ENCODE peak calls at places on chromosomes 2 and 18, in four cellular contexts. One of them, this sample, is unnamed.

GRCh38 chr2:10839813-10840212 is 27.2 kb upstream of the PDIA6 start:
- DNase-seq in HepG2: no peak
- DNase-seq in K562: peak
- DNase-seq in A549: no peak
- DNase-seq in this sample: no peak

GRCh38 chr2:55416826-55417568 is 2.7 kb downstream of the CCDC88A start:
- DNase-seq in K562: no peak
- DNase-seq in A549: no peak
- DNase-seq in HepG2: no peak
- DNase-seq in this sample: no peak

GRCh38 chr2:113218283-113219091 is 44.7 kb downstream of the PSD4 start:
- DNase-seq in K562: no peak
- DNase-seq in A549: peak
- DNase-seq in HepG2: peak
- DNase-seq in this sample: no peak

GRCh38 chr2:129803067-129803466 is 176.4 kb upstream of the RAB6C start:
- DNase-seq in A549: no peak
- DNase-seq in K562: no peak
- DNase-seq in HepG2: no peak
- DNase-seq in this sample: no peak

GRCh38 chr18:63297678-63298392 is 21.7 kb downstream of the BCL2 start:
- DNase-seq in HepG2: no peak
- DNase-seq in A549: no peak
- DNase-seq in K562: no peak
- DNase-seq in this sample: no peak

GRCh38 chr2:9187620-9188214 is 18.9 kb upstream of the ASAP2 start:
- DNase-seq in A549: no peak
- DNase-seq in K562: no peak
- DNase-seq in HepG2: no peak
- DNase-seq in this sample: peak

GRCh38 chr2:95552911-95553310 is 38.9 kb upstream of the TRIM43 start:
- DNase-seq in A549: no peak
- DNase-seq in HepG2: no peak
- DNase-seq in K562: peak
- DNase-seq in this sample: no peak

GRCh38 chr18:22165603-22166069 is 3.8 kb upstream of the GATA6 start:
- DNase-seq in HepG2: no peak
- DNase-seq in K562: no peak
- DNase-seq in A549: no peak
- DNase-seq in this sample: no peak

GRCh38 chr2:74514368-74515270 is at the start of gene TLX2:
- DNase-seq in K562: no peak
- DNase-seq in HepG2: no peak
- DNase-seq in A549: peak
- DNase-seq in this sample: no peak

GRCh38 chr2:151102196-151102692 is 159.4 kb downstream of the RBM43 start:
- DNase-seq in HepG2: no peak
- DNase-seq in A549: no peak
- DNase-seq in K562: no peak
- DNase-seq in this sample: no peak

GRCh38 chr2:29459445-29460179 is 344.4 kb downstream of the CLIP4 start:
- DNase-seq in K562: no peak
- DNase-seq in HepG2: no peak
- DNase-seq in A549: no peak
- DNase-seq in this sample: no peak

GRCh38 chr2:175500255-175500654 is 318.7 kb upstream of the ATP5MC3 start:
- DNase-seq in K562: no peak
- DNase-seq in A549: no peak
- DNase-seq in HepG2: no peak
- DNase-seq in this sample: no peak

GRCh38 chr18:60146220-60146960 is 226.2 kb downstream of the MC4R start:
- DNase-seq in K562: peak
- DNase-seq in HepG2: no peak
- DNase-seq in A549: no peak
- DNase-seq in this sample: no peak

GRCh38 chr2:119231975-119232665 is 8.5 kb downstream of the STEAP3 start:
- DNase-seq in K562: no peak
- DNase-seq in HepG2: no peak
- DNase-seq in A549: no peak
- DNase-seq in this sample: no peak

GRCh38 chr2:8456149-8457091 is 225.4 kb upstream of the ID2 start:
- DNase-seq in K562: no peak
- DNase-seq in HepG2: no peak
- DNase-seq in A549: no peak
- DNase-seq in this sample: no peak

GRCh38 chr18:50696436-50696835 is 123.4 kb downstream of the MRO start:
- DNase-seq in K562: no peak
- DNase-seq in HepG2: no peak
- DNase-seq in A549: no peak
- DNase-seq in this sample: no peak

GRCh38 chr2:45692566-45692965 is 41.1 kb downstream of the PRKCE start:
- DNase-seq in HepG2: no peak
- DNase-seq in K562: no peak
- DNase-seq in A549: no peak
- DNase-seq in this sample: no peak

GRCh38 chr18:32542221-32542798 is 71.6 kb upstream of the GAREM1 start:
- DNase-seq in K562: no peak
- DNase-seq in HepG2: no peak
- DNase-seq in A549: no peak
- DNase-seq in this sample: no peak

GRCh38 chr2:190318931-190319556 is 582 bp downstream of the HIBCH start:
- DNase-seq in HepG2: no peak
- DNase-seq in K562: peak
- DNase-seq in A549: no peak
- DNase-seq in this sample: no peak

GRCh38 chr2:31962757-31963361 is 47.9 kb downstream of the MEMO1 start:
- DNase-seq in HepG2: no peak
- DNase-seq in A549: no peak
- DNase-seq in K562: no peak
- DNase-seq in this sample: no peak

GRCh38 chr2:95165030-95165370 is 609 bp upstream of the ZNF2 start:
- DNase-seq in HepG2: no peak
- DNase-seq in K562: no peak
- DNase-seq in A549: no peak
- DNase-seq in this sample: no peak

GRCh38 chr2:48250943-48251342 is 279.0 kb upstream of the STON1 start:
- DNase-seq in HepG2: peak
- DNase-seq in K562: no peak
- DNase-seq in A549: no peak
- DNase-seq in this sample: no peak
- TF ChIP-seq CHD4 in HepG2: peak
- TF ChIP-seq CHD4 in K562: no peak
- TF ChIP-seq CHD4 in A549: no peak
- TF ChIP-seq CHD4 in this sample: no peak

GRCh38 chr2:120622886-120623753 is 112.5 kb upstream of the GLI2 start:
- DNase-seq in K562: no peak
- DNase-seq in A549: no peak
- DNase-seq in HepG2: no peak
- DNase-seq in this sample: no peak

GRCh38 chr2:120619579-120619978 is 116.1 kb upstream of the GLI2 start:
- DNase-seq in A549: no peak
- DNase-seq in HepG2: peak
- DNase-seq in K562: no peak
- DNase-seq in this sample: no peak

GRCh38 chr2:120617055-120617454 is 118.6 kb upstream of the GLI2 start:
- DNase-seq in A549: no peak
- DNase-seq in K562: no peak
- DNase-seq in HepG2: no peak
- DNase-seq in this sample: no peak

GRCh38 chr2:120622159-120622869 is 113.4 kb upstream of the GLI2 start:
- DNase-seq in A549: no peak
- DNase-seq in HepG2: no peak
- DNase-seq in K562: no peak
- DNase-seq in this sample: no peak

GRCh38 chr2:120620025-120620793 is 115.5 kb upstream of the GLI2 start:
- DNase-seq in K562: no peak
- DNase-seq in HepG2: no peak
- DNase-seq in A549: peak
- DNase-seq in this sample: no peak
- TF ChIP-seq ESRRA in K562: no peak
- TF ChIP-seq ESRRA in HepG2: no peak
- TF ChIP-seq ESRRA in A549: no peak
- TF ChIP-seq ESRRA in this sample: no peak

GRCh38 chr2:241726459-241726858 is 8.0 kb upstream of the D2HGDH start:
- DNase-seq in A549: no peak
- DNase-seq in HepG2: no peak
- DNase-seq in K562: no peak
- DNase-seq in this sample: no peak
- TF ChIP-seq CHD4 in A549: no peak
- TF ChIP-seq CHD4 in HepG2: no peak
- TF ChIP-seq CHD4 in K562: no peak
- TF ChIP-seq CHD4 in this sample: no peak

GRCh38 chr2:107448160-107448559 is 378.5 kb upstream of the RGPD4 start:
- DNase-seq in K562: no peak
- DNase-seq in HepG2: no peak
- DNase-seq in A549: no peak
- DNase-seq in this sample: no peak
- TF ChIP-seq ESRRA in K562: no peak
- TF ChIP-seq ESRRA in HepG2: no peak
- TF ChIP-seq ESRRA in A549: no peak
- TF ChIP-seq ESRRA in this sample: no peak

GRCh38 chr18:77635441-77635840 is 385.8 kb downstream of the GALR1 start:
- DNase-seq in HepG2: no peak
- DNase-seq in A549: no peak
- DNase-seq in K562: no peak
- DNase-seq in this sample: no peak
- TF ChIP-seq CHD4 in HepG2: no peak
- TF ChIP-seq CHD4 in A549: no peak
- TF ChIP-seq CHD4 in K562: no peak
- TF ChIP-seq CHD4 in this sample: no peak

GRCh38 chr2:102194609-102195268 is 7.9 kb downstream of the IL1RL2 start:
- DNase-seq in A549: no peak
- DNase-seq in K562: no peak
- DNase-seq in HepG2: peak
- DNase-seq in this sample: no peak
- TF ChIP-seq ESRRA in A549: no peak
- TF ChIP-seq ESRRA in K562: no peak
- TF ChIP-seq ESRRA in HepG2: peak
- TF ChIP-seq ESRRA in this sample: no peak

GRCh38 chr2:183093857-183094657 is 15.5 kb downstream of the DUSP19 start:
- DNase-seq in K562: no peak
- DNase-seq in A549: no peak
- DNase-seq in HepG2: no peak
- DNase-seq in this sample: peak
- TF ChIP-seq CHD4 in K562: no peak
- TF ChIP-seq CHD4 in A549: no peak
- TF ChIP-seq CHD4 in HepG2: no peak
- TF ChIP-seq CHD4 in this sample: no peak

DNA sequence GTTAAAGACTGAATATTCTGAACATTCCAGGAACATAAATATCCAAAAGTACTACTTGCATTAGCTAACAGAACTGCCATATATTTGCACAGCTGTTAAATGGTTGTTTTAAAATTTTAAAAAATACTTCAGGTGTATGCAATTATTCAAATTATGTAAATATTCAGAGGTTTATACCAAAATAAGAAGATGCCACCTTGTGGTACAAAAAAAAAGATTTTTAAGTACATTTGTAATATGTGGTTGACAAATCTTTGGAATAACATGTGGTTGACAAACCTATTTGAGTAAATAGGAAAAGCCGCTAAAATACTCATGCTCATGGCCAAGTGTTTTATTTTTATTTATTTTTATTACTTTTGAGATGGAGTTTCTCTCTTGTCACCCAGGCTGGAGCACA is 439.8 kb upstream of the FANCL start:
- DNase-seq in A549: no peak
- DNase-seq in K562: no peak
- DNase-seq in HepG2: no peak
- DNase-seq in this sample: no peak
- TF ChIP-seq ESRRA in A549: no peak
- TF ChIP-seq ESRRA in K562: no peak
- TF ChIP-seq ESRRA in HepG2: no peak
- TF ChIP-seq ESRRA in this sample: no peak

DNA sequence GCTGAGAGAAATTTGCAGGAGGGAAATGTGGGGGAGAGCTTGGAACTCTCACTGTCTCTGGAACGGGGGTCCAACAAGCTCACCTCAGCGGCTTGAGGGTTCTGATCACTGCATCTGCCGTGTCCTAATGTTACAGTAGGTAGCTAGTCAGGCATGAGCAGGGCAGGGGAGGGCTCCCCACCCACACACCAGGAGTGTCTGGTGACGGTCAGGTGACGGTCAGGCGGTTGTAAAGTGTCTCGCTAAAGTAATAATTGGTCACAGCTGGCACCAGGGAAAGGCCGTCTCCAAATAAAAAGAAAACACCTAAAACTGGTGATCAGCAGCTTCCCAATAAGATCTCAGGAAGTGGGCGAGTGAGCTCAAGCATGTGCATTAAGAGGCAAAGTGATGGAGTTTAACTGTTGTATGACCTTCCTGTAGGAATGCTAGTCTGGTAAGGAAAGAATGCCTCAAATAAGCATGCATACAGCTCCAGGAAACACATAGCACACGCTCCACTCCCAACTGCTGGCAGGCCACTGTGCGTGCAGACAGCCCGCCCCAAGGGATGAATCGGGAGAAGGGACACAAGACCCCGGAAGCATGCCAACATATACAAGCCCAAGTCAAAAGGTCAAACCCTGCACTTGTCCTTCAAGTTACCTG is 177.0 kb downstream of the RNF144A start:
- DNase-seq in A549: no peak
- DNase-seq in HepG2: no peak
- DNase-seq in K562: no peak
- DNase-seq in this sample: no peak
- TF ChIP-seq CHD4 in A549: no peak
- TF ChIP-seq CHD4 in HepG2: no peak
- TF ChIP-seq CHD4 in K562: no peak
- TF ChIP-seq CHD4 in this sample: no peak

This sample was measured in GM12878.